ENCODE peak calls at places on chromosomes 13 and 19, in ten cellular contexts. W is GM23248; X is IMR-90; T is mesendoderm; J is CD4-positive, alpha-beta memory T cell; O is osteoblast; I is fibroblast of the aortic adventitia; V is prostate gland; K is neuronal stem cell; S is K562. C is an unnamed sample.

GRCh38 chr19:49746206-49746958 is 16.7 kb downstream of the TSKS start:
- DNase-seq in O (peak; percentile 68), J (peak; percentile 21), T (peak; percentile 94), W (peak; percentile 29), V (no peak), X (no peak), S (peak; percentile 100), K (no peak), I (no peak), C (peak; percentile 46)

GRCh38 chr19:48798937-48799336 is 11.9 kb downstream of the BCAT2 start:
- DNase-seq in I (no peak), X (peak; percentile 14), T (peak; percentile 66), V (no peak), S (no peak), J (no peak), W (no peak), K (no peak), O (peak; percentile 85), C (no peak)

GRCh38 chr13:95479706-95480105 is 72.8 kb upstream of the CLDN10 start:
- DNase-seq in I (no peak), V (no peak), K (no peak), O (no peak), J (no peak), S (no peak), W (no peak), T (no peak), X (no peak), C (no peak)

GRCh38 chr13:97392020-97392419 is 41.9 kb upstream of the RAP2A start:
- DNase-seq in O (no peak), K (no peak), X (no peak), J (no peak), T (no peak), S (no peak), W (no peak), V (no peak), I (no peak), C (no peak)

GRCh38 chr13:24180743-24181384 is 20.3 kb downstream of the SPATA13 start:
- DNase-seq in V (no peak), K (no peak), S (no peak), I (peak; percentile 10), O (no peak), W (peak; percentile 48), X (peak; percentile 79), J (no peak), T (no peak), C (peak; percentile 32)

GRCh38 chr13:66405908-66406802 is 824.0 kb downstream of the PCDH9 start:
- DNase-seq in I (peak; percentile 51), K (no peak), W (no peak), X (peak; percentile 65), S (no peak), J (no peak), V (peak; percentile 16), O (peak; percentile 30), T (no peak), C (peak; percentile 53)

GRCh38 chr13:45207319-45207718 is 6.5 kb upstream of the KCTD4 start:
- DNase-seq in T (no peak), W (no peak), S (no peak), V (no peak), O (no peak), J (no peak), X (no peak), K (no peak), I (no peak), C (no peak)

GRCh38 chr19:9406798-9407352 is 28.5 kb downstream of the ZNF266 start:
- DNase-seq in J (no peak), K (no peak), S (peak; percentile 78), T (no peak), O (peak; percentile 93), X (peak; percentile 92), W (peak; percentile 95), V (peak; percentile 43), I (peak; percentile 86), C (peak; percentile 90)

GRCh38 chr19:32404213-32404938 is 1.2 kb upstream of the DPY19L3 start:
- DNase-seq in T (peak; percentile 77), J (no peak), V (no peak), S (no peak), X (no peak), I (no peak), O (no peak), W (peak; percentile 8), K (peak; percentile 26), C (peak; percentile 28)

GRCh38 chr19:9945319-9945966 is 9.1 kb upstream of the OLFM2 start:
- DNase-seq in V (peak; percentile 60), J (no peak), I (peak; percentile 99), X (peak; percentile 100), T (peak; percentile 51), O (peak; percentile 97), W (peak; percentile 99), S (peak; percentile 74), K (no peak), C (peak; percentile 98)

GRCh38 chr19:4660181-4660791 is 9.9 kb downstream of the MYDGF start:
- DNase-seq in I (no peak), S (peak; percentile 72), O (peak; percentile 77), X (no peak), J (no peak), K (no peak), T (peak; percentile 74), V (no peak), W (no peak), C (no peak)

GRCh38 chr19:32201211-32201610 is 144.2 kb upstream of the ZNF507 start:
- DNase-seq in X (no peak), O (no peak), T (no peak), J (no peak), W (no peak), K (no peak), V (no peak), S (no peak), I (no peak), C (no peak)

GRCh38 chr19:46631481-46631880 is 4.5 kb downstream of the GNG8 start:
- DNase-seq in S (no peak), J (no peak), T (no peak), X (peak; percentile 61), V (no peak), O (peak; percentile 87), W (peak; percentile 87), I (peak; percentile 34), K (no peak), C (peak; percentile 62)

GRCh38 chr13:44876782-44877324 is 112.4 kb downstream of the NUFIP1 start:
- DNase-seq in W (no peak), V (no peak), J (no peak), S (peak; percentile 39), X (no peak), K (no peak), O (no peak), I (no peak), T (peak; percentile 70), C (no peak)

GRCh38 chr19:2252481-2253105 is 3.5 kb downstream of the AMH start:
- DNase-seq in T (no peak), K (no peak), S (no peak), I (no peak), X (no peak), J (no peak), W (no peak), V (no peak), O (peak; percentile 94), C (no peak)

GRCh38 chr19:30222993-30223865 is 149.0 kb upstream of the ZNF536 start:
- DNase-seq in I (no peak), S (no peak), T (peak; percentile 48), W (no peak), X (no peak), O (peak; percentile 85), K (no peak), J (no peak), V (no peak), C (no peak)
- H3K4me3 ChIP-seq in I (no peak overlapping the region), S (no peak overlapping the region), T (no peak overlapping the region), W (no peak overlapping the region), X (no peak overlapping the region), O (no peak overlapping the region), K (peak overlapping the region; percentile 24), J (no peak overlapping the region), V (no peak overlapping the region), C (no peak overlapping the region)

GRCh38 chr19:40553885-40554857 is 22.5 kb upstream of the SHKBP1 start:
- DNase-seq in X (no peak), S (no peak), O (peak; percentile 51), W (no peak), K (no peak), I (no peak), V (no peak), J (no peak), T (peak; percentile 61), C (no peak)
- H3K4me3 ChIP-seq in X (no peak overlapping the region), S (no peak overlapping the region), O (no peak overlapping the region), W (no peak overlapping the region), K (no peak overlapping the region), I (no peak overlapping the region), V (no peak overlapping the region), J (no peak overlapping the region), T (no peak overlapping the region), C (no peak overlapping the region)

DNA sequence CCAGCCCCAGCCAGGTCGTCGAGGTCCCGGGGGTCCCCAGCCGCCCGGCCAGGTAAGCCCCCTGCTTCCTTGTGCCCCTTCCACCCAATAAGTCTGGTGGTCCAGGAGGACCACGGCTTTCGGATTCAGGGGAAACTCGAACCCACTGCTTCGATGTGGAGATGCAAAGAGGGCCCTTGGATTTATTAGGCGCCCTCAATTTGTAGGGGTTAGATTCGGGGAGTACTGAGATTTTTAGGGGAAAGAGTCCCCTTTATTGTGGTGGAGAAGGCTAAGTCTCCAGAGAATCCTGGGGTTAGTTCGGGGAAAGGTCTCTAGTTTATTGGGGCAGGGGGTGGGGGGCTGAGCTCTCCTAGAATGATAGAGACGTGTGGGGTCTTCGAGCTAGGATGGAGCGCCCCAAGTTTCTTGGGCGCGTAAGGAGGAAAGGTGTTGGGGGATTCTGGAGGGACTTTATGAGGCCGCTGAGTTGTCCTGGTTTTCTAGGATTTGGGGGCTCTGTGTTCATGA is 3.8 kb upstream of the LTBP4 start:
- DNase-seq in T (no peak), O (peak; percentile 62), J (no peak), S (no peak), V (no peak), K (no peak), W (no peak), I (no peak), X (no peak), C (no peak)
- H3K4me3 ChIP-seq in T (peak overlapping the region; percentile 19), O (peak overlapping the region; percentile 61), J (no peak overlapping the region), S (peak overlapping the region; percentile 50), V (peak overlapping the region; percentile 13), K (peak overlapping the region; percentile 56), W (peak overlapping the region; percentile 53), I (peak overlapping the region; percentile 57), X (peak overlapping the region; percentile 50), C (peak overlapping the region; percentile 25)

DNA sequence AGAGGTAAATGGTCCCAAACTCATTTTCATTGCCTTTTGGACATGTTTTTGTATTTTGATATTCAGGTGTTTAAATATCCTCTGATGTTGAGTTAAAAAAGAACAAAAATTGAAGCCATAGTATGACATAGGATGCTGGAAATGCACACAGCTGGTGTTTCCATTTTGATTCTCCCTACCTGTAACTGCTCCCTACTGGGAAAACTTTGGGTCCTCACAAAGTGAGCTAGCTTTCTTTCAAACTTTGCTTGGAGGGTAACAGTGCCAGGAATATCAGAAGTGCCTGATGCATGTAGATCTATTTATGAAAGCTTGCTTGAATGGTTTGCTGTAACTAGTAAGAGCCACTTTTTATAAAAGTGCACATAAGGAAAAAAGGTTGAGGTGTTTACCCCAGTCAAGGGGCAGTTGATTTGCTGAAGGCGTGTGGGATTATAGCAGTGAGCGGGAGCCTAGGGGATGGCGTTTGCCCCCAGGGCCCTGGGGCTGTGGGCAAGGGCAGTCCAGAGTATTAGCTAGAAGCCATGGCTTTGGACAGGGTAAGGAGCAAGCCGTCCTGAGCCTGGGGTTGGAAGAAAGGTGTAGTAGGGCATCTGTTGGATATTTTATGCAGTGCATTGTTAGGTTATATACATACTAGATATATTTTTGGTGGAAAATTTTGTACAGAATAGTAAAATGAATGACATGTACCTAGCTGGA is 4.3 kb downstream of the RPS9 start:
- DNase-seq in K (no peak), I (no peak), X (no peak), O (peak; percentile 39), S (no peak), J (no peak), W (no peak), V (no peak), T (no peak), C (no peak)
- H3K4me3 ChIP-seq in K (no peak overlapping the region), I (no peak overlapping the region), X (no peak overlapping the region), O (no peak overlapping the region), S (peak overlapping the region; percentile 68), J (no peak overlapping the region), W (no peak overlapping the region), V (no peak overlapping the region), T (no peak overlapping the region), C (no peak overlapping the region)